ENCODE peak calls at places on chromosomes 7 and 10, in eight cellular contexts. X is effector memory CD4-positive, alpha-beta T cell; W is cardiac muscle cell; P is CD4-positive, CD25-positive, alpha-beta regulatory T cell; E is WERI-Rb-1; G is H7; H is gastrocnemius medialis; U is prostate gland. D is an unnamed sample.

GRCh38 chr10:118594392-118595063 is 920 bp downstream of the PRLHR start:
- DNase-seq in H (peak; percentile 30), U (no peak), P (peak; percentile 7), W (peak; percentile 69), G (peak; percentile 96), X (peak; percentile 9), E (peak; percentile 78), D (peak; percentile 32)

GRCh38 chr7:153470004-153470671 is 582.1 kb upstream of the DPP6 start:
- DNase-seq in E (no peak), P (no peak), U (no peak), X (no peak), W (no peak), G (no peak), H (no peak), D (no peak)

GRCh38 chr10:7107287-7107686 is 303.5 kb downstream of the SFMBT2 start:
- DNase-seq in P (no peak), X (no peak), H (no peak), G (no peak), U (no peak), W (peak; percentile 29), E (no peak), D (no peak)

GRCh38 chr10:118543714-118544400 is 51.6 kb downstream of the PRLHR start:
- DNase-seq in U (peak; percentile 46), G (peak; percentile 67), X (peak; percentile 12), E (peak; percentile 66), W (peak; percentile 40), P (no peak), H (no peak), D (no peak)

GRCh38 chr10:101319241-101319915 is 34.6 kb upstream of the BTRC start:
- DNase-seq in H (no peak), G (peak; percentile 75), X (no peak), W (peak; percentile 18), E (peak; percentile 25), U (no peak), P (no peak), D (no peak)

GRCh38 chr7:158112571-158113320 is 474.9 kb downstream of the PTPRN2 start:
- DNase-seq in G (peak; percentile 31), U (no peak), E (no peak), P (no peak), H (no peak), X (no peak), W (no peak), D (no peak)

GRCh38 chr7:24313777-24314176 is 29.8 kb downstream of the NPY start:
- DNase-seq in E (no peak), X (no peak), G (no peak), P (no peak), U (no peak), W (no peak), H (no peak), D (no peak)

GRCh38 chr10:97347317-97347716 is 12.8 kb upstream of the FRAT2 start:
- DNase-seq in X (no peak), H (no peak), P (no peak), W (no peak), U (no peak), E (no peak), G (no peak), D (no peak)

GRCh38 chr10:105800626-105801025 is 1159.5 kb downstream of the SORCS3 start:
- DNase-seq in G (no peak), U (no peak), E (peak; percentile 21), X (no peak), P (no peak), H (no peak), W (no peak), D (no peak)

GRCh38 chr10:104802941-104803340 is 161.9 kb downstream of the SORCS3 start:
- DNase-seq in E (no peak), H (no peak), U (no peak), W (no peak), P (no peak), X (no peak), G (no peak), D (no peak)

GRCh38 chr7:304574-305409 is 14.8 kb downstream of the FOXL3 start:
- DNase-seq in G (no peak), H (no peak), W (no peak), P (no peak), E (no peak), U (no peak), X (no peak), D (no peak)

GRCh38 chr10:73577788-73578187 is 13.4 kb downstream of the USP54 start:
- DNase-seq in E (no peak), H (peak; percentile 95), W (peak; percentile 58), G (no peak), P (no peak), U (peak; percentile 91), X (no peak), D (no peak)

GRCh38 chr7:12067156-12067831 is 143.8 kb upstream of the TMEM106B start:
- DNase-seq in W (peak; percentile 68), G (peak; percentile 28), E (peak; percentile 59), H (no peak), P (peak; percentile 15), X (peak; percentile 44), U (peak; percentile 60), D (peak; percentile 34)

GRCh38 chr10:112059220-112059619 is 124.3 kb downstream of the GPAM start:
- DNase-seq in G (peak; percentile 52), P (no peak), H (no peak), W (no peak), U (no peak), X (no peak), E (no peak), D (no peak)

GRCh38 chr10:95504187-95504800 is 56.9 kb downstream of the SORBS1 start:
- DNase-seq in X (no peak), W (no peak), E (no peak), H (no peak), P (no peak), U (no peak), G (no peak), D (no peak)

GRCh38 chr7:29102554-29103151 is 43.7 kb downstream of the CPVL start:
- DNase-seq in P (no peak), H (peak; percentile 46), U (peak; percentile 55), X (no peak), E (peak; percentile 65), G (peak; percentile 68), W (peak; percentile 92), D (no peak)

GRCh38 chr10:116115797-116116196 is 157.2 kb downstream of the GFRA1 start:
- DNase-seq in U (no peak), P (no peak), W (no peak), H (no peak), G (no peak), E (no peak), X (no peak), D (no peak)

DNA sequence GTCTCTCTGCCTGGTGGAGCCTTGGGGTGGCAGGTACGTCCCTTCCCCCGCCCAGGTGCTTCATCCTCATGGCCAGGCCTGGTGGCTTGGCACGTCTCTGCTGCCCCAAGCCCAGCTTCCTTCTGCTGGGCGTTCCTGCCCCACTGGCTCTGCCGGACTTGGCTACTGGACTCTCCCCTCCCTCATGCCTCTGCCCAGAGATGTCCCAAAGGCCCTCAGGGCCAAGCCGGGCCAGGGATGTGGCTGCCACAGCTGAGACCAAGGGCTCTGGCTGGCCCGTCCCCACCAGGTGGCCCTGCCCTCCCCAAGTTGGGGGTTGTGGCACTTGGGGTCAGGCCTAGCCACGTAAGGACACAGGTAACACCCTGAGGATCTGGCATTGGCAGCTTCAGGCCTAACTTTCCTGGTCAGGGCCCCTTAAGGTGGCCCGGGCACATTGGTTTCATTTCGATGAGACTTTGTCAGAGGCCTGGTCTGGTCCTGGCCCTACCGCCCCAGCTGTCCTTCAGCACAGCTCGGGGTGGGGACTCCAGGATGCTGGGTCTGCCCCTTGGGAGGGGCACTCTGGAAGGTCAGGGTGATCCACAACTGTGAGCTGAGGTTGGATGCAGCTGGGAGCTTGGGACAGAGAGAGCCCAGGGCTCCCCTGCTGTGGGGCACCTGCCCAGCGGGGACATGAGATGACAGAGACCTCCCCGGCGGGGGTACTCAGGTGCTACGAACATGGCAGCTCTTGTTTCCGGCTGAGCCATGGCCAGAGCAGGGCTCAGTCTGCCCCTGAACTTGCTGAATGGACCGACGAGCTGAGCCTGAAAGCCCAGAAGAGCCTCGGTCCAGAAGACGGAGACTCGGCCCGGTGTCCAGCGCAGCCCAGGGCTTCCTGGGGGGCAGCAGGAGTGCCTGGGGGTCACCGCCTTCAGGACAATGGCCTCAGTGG is 2.9 kb downstream of the BHLHA15 start:
- DNase-seq in W (no peak), E (peak; percentile 8), G (peak; percentile 61), P (no peak), H (peak; percentile 13), U (peak; percentile 71), X (no peak), D (no peak)
- H3K4me3 ChIP-seq in W (no peak overlapping the region), E (no peak overlapping the region), G (no peak overlapping the region), P (no peak overlapping the region), H (no peak overlapping the region), U (no peak overlapping the region), X (no peak overlapping the region), D (no peak overlapping the region)

DNA sequence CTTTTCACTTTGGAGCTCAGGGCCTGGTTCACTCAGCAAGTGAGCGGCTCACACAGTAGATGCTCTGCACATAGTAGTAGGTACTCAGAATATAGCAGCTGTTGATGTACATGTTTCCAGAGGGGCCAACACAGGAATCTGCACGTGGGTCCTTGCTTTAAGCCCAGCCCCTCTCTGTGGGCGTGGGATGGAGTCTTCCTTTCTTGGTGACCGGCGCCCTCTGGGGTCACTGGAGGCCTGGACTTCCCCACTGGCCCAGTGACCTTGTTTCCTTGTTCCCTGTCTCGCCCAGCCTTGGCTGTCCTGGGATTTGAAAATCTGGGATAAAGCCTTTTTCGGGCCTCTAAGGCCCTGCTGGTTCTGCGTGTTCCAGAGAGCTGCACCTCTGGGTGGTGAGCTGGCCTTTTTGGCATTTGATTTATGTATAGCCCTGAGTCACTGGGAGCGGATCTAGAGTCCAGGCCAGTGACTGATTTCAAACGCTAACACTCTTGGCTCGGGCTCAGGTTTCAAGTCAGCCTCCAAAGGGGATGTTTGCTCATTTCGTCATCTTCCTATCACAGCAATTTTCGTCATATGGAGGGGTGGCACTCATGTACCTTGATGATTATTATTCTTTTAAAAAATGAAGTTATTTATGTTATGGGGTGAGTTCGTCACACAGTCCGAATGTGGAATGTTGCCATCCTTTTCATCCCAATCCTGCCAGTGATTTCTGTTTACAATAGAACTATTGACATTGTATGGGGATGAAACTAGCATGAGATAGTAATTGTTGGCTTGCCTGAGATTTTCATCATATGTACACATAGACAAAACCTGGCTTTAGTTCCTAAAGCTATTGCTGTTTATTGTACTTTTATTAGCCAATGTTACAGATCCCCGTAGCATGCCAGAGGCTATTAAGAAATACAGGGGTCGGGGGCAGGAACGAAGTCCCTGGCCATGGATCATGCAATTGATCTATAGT is 65.5 kb downstream of the CUX1 start:
- DNase-seq in E (peak; percentile 40), W (peak; percentile 100), P (no peak), U (peak; percentile 97), G (no peak), X (no peak), H (peak; percentile 95), D (no peak)
- H3K4me3 ChIP-seq in E (no peak overlapping the region), W (no peak overlapping the region), P (no peak overlapping the region), U (no peak overlapping the region), G (no peak overlapping the region), X (no peak overlapping the region), H (no peak overlapping the region), D (no peak overlapping the region)

DNA sequence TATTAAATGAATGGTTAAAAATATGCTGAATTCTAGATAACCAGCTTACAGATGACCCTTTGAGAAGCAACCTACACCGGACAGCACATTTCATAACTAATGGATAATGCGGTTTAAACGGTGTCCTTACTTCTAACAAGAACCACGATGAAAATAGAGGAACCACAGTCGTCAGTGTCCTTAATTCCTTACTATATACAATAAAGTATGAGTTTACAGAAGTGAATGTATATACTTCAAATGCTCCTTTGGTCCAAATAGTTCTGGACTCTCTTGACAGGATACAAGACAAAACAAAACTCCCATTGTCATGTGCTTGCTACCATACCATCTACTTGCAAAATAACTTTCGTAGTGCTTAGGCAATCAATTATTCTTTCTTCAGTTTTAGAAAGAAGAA is 2.4 kb downstream of the NAMPT start:
- DNase-seq in W (no peak), H (no peak), U (no peak), X (no peak), E (no peak), G (no peak), P (no peak), D (no peak)
- H3K4me3 ChIP-seq in W (no peak overlapping the region), H (peak overlapping the region; percentile 80), U (no peak overlapping the region), X (no peak overlapping the region), E (no peak overlapping the region), G (no peak overlapping the region), P (peak overlapping the region; percentile 99), D (no peak overlapping the region)

GRCh38 chr7:127270093-127270492 is 17.4 kb upstream of the GRM8 start:
- DNase-seq in W (no peak), H (no peak), U (no peak), X (no peak), P (no peak), E (no peak), G (no peak), D (no peak)
- H3K4me3 ChIP-seq in W (no peak overlapping the region), H (no peak overlapping the region), U (no peak overlapping the region), X (no peak overlapping the region), P (no peak overlapping the region), E (no peak overlapping the region), G (no peak overlapping the region), D (no peak overlapping the region)